ENCODE peak calls at places on chromosomes 4 and X, in four cellular contexts. One of them, this sample, is unnamed.
A peak's percentile ranks its signal among the peaks of the same experiment; 100 is the strongest.

GRCh38 chr4:73257995-73258667 is 467 bp downstream of the ANKRD17 start:
- DNase-seq in GM12878: no peak
- DNase-seq in GM12891: peak; percentile 16
- DNase-seq in K562: peak; percentile 60
- DNase-seq in this sample: peak; percentile 38

GRCh38 chr4:105950701-105951100 is 55.4 kb downstream of the NPNT start:
- DNase-seq in GM12891: no peak
- DNase-seq in GM12878: no peak
- DNase-seq in K562: no peak
- DNase-seq in this sample: no peak

GRCh38 chrX:43720961-43721360 is 64.9 kb downstream of the MAOA start:
- DNase-seq in GM12878: no peak
- DNase-seq in GM12891: no peak
- DNase-seq in K562: no peak
- DNase-seq in this sample: no peak

GRCh38 chr4:54677416-54677815 is 19.7 kb downstream of the KIT start:
- DNase-seq in GM12891: no peak
- DNase-seq in K562: no peak
- DNase-seq in GM12878: no peak
- DNase-seq in this sample: no peak

GRCh38 chrX:54495814-54496516 is at the start of gene FGD1:
- DNase-seq in GM12878: no peak
- DNase-seq in K562: peak; percentile 74
- DNase-seq in GM12891: peak; percentile 27
- DNase-seq in this sample: no peak

GRCh38 chrX:111914398-111915092 is 38.6 kb downstream of the TRPC5OS start:
- DNase-seq in K562: no peak
- DNase-seq in GM12891: no peak
- DNase-seq in GM12878: no peak
- DNase-seq in this sample: peak; percentile 11

GRCh38 chr4:159446266-159446976 is 343.5 kb downstream of the RAPGEF2 start:
- DNase-seq in K562: peak; percentile 31
- DNase-seq in GM12878: peak; percentile 26
- DNase-seq in GM12891: peak; percentile 27
- DNase-seq in this sample: peak; percentile 5

GRCh38 chrX:72308566-72309296 is 3.0 kb upstream of the CITED1 start:
- DNase-seq in GM12891: no peak
- DNase-seq in GM12878: no peak
- DNase-seq in K562: peak; percentile 61
- DNase-seq in this sample: peak; percentile 54

GRCh38 chrX:82912401-82912800 is 595.7 kb upstream of the POU3F4 start:
- DNase-seq in GM12891: no peak
- DNase-seq in K562: no peak
- DNase-seq in GM12878: no peak
- DNase-seq in this sample: no peak

GRCh38 chr4:91448668-91449330 is 855.0 kb upstream of the GRID2 start:
- DNase-seq in GM12878: no peak
- DNase-seq in GM12891: no peak
- DNase-seq in K562: no peak
- DNase-seq in this sample: no peak

GRCh38 chr4:54588404-54588803 is 69.4 kb upstream of the KIT start:
- DNase-seq in GM12878: no peak
- DNase-seq in K562: no peak
- DNase-seq in GM12891: no peak
- DNase-seq in this sample: no peak

GRCh38 chrX:104137496-104137895 is 19.3 kb downstream of the SLC25A53 start:
- DNase-seq in GM12891: no peak
- DNase-seq in GM12878: no peak
- DNase-seq in K562: peak; percentile 59
- DNase-seq in this sample: no peak

GRCh38 chr4:108486046-108486445 is 134.3 kb upstream of the RPL34 start:
- DNase-seq in GM12878: no peak
- DNase-seq in GM12891: no peak
- DNase-seq in K562: no peak
- DNase-seq in this sample: no peak

GRCh38 chr4:186840222-186840701 is 116.6 kb upstream of the FAT1 start:
- DNase-seq in K562: peak; percentile 50
- DNase-seq in GM12878: no peak
- DNase-seq in GM12891: no peak
- DNase-seq in this sample: no peak

GRCh38 chrX:30039768-30040167 is 175.6 kb upstream of the MAGEB2 start:
- DNase-seq in GM12891: no peak
- DNase-seq in K562: no peak
- DNase-seq in GM12878: no peak
- DNase-seq in this sample: no peak

GRCh38 chr4:112633477-112634235 is 3.1 kb downstream of the ZGRF1 start:
- DNase-seq in K562: no peak
- DNase-seq in GM12891: no peak
- DNase-seq in GM12878: peak; percentile 17
- DNase-seq in this sample: no peak

GRCh38 chrX:3451566-3451965 is 105.1 kb upstream of the MXRA5 start:
- DNase-seq in GM12891: no peak
- DNase-seq in K562: no peak
- DNase-seq in GM12878: no peak
- DNase-seq in this sample: no peak

GRCh38 chr4:175560628-175561027 is 251.4 kb downstream of the GPM6A start:
- DNase-seq in GM12891: no peak
- DNase-seq in K562: no peak
- DNase-seq in GM12878: no peak
- DNase-seq in this sample: no peak

GRCh38 chrX:12956704-12957541 is 18.0 kb upstream of the TMSB4X start:
- DNase-seq in GM12878: peak; percentile 91
- DNase-seq in K562: peak; percentile 44
- DNase-seq in GM12891: no peak
- DNase-seq in this sample: peak; percentile 77

DNA sequence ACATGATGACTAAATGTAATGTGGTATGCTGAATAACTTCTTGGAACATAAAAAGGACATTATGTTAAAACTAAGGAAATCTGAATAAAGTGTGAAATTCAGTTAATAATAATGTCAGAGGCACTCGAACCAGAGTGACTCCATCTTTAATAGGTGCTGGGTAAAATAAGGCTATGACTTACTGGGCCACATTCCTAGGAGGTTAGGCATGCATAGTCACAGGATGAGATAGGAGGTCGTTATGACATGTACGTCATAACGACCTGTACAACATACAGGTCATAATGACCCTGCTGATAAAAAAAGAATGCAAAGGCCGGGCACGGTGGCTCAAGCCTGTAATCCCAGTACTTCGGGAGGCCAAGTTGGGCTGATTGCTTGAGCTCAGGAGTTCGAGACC is 28.9 kb upstream of the OPHN1 start:
- DNase-seq in GM12891: no peak
- DNase-seq in GM12878: no peak
- DNase-seq in K562: no peak
- DNase-seq in this sample: no peak
- TF ChIP-seq SPI1 in GM12891: no peak
- TF ChIP-seq SPI1 in GM12878: no peak
- TF ChIP-seq SPI1 in K562: no peak
- TF ChIP-seq SPI1 in this sample: no peak

GRCh38 chr4:84379881-84380618 is 119.0 kb downstream of the NKX6-1 start:
- DNase-seq in GM12891: no peak
- DNase-seq in GM12878: no peak
- DNase-seq in K562: no peak
- DNase-seq in this sample: no peak

GRCh38 chr4:84381759-84382158 is 117.3 kb downstream of the NKX6-1 start:
- DNase-seq in GM12878: no peak
- DNase-seq in GM12891: no peak
- DNase-seq in K562: no peak
- DNase-seq in this sample: no peak

GRCh38 chr4:84378277-84378838 is 120.7 kb downstream of the NKX6-1 start:
- DNase-seq in K562: no peak
- DNase-seq in GM12878: no peak
- DNase-seq in GM12891: no peak
- DNase-seq in this sample: no peak

GRCh38 chr4:84378983-84379382 is 120.1 kb downstream of the NKX6-1 start:
- DNase-seq in GM12891: no peak
- DNase-seq in K562: no peak
- DNase-seq in GM12878: no peak
- DNase-seq in this sample: no peak
- TF ChIP-seq POLR2AphosphoS5 in GM12891: no peak
- TF ChIP-seq POLR2AphosphoS5 in K562: no peak
- TF ChIP-seq POLR2AphosphoS5 in GM12878: no peak
- TF ChIP-seq POLR2AphosphoS5 in this sample: no peak

DNA sequence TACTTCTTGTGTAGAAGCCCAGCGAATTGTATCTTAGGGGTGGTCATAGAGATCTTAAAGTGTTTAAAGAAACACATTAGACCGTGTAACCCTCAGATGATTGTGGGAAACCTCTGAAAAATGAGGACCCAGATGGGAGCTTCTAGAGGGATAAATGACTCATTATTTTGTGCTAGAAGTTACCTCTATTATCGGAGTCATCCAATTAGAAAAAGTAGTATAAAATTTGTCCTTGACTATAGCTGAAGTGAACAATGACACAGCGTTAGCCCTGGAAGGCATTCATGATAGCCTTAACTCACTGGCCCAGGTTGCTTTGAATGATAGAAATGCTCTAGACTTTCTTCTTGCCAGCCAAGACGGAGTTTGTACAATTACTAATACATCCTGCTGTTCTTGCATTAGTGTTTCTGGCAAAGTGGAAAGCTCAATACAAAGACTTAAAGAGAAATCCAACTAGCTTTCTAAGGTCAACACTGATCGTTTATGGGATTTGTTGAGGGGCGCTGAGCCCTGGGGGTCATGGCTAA is 178.9 kb upstream of the VEGFC start:
- DNase-seq in K562: no peak
- DNase-seq in GM12891: no peak
- DNase-seq in GM12878: no peak
- DNase-seq in this sample: no peak
- TF ChIP-seq SPI1 in K562: no peak
- TF ChIP-seq SPI1 in GM12891: no peak
- TF ChIP-seq SPI1 in GM12878: no peak
- TF ChIP-seq SPI1 in this sample: no peak

GRCh38 chr4:13484045-13484748 is at the start of gene RAB28:
- DNase-seq in K562: peak; percentile 90
- DNase-seq in GM12878: peak; percentile 75
- DNase-seq in GM12891: peak; percentile 75
- DNase-seq in this sample: peak; percentile 69
- TF ChIP-seq POLR2AphosphoS5 in K562: no peak
- TF ChIP-seq POLR2AphosphoS5 in GM12878: peak; percentile 63
- TF ChIP-seq POLR2AphosphoS5 in GM12891: no peak
- TF ChIP-seq POLR2AphosphoS5 in this sample: no peak

DNA sequence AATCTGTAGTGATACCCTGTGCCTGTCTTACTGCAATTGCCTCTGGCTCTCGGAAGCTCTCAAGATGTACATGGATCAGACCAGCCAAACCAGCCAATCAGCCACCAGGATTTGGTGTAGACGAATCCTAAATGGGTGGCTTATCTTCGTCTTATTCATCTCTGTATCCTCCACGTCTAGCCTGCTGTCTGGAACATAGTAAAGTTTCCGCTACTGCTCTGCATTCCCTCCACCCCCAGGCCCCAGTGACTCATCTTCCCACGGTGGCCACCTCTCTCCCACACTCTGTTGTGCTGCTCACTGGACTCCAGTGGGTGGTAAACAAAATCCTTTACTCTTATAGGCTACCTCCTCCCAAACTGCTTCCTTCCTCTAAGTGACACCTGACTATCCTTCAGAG is 37.8 kb downstream of the SEPTIN6 start:
- DNase-seq in K562: peak; percentile 54
- DNase-seq in GM12878: no peak
- DNase-seq in GM12891: no peak
- DNase-seq in this sample: no peak
- TF ChIP-seq SPI1 in K562: no peak
- TF ChIP-seq SPI1 in GM12878: no peak
- TF ChIP-seq SPI1 in GM12891: no peak
- TF ChIP-seq SPI1 in this sample: no peak

DNA sequence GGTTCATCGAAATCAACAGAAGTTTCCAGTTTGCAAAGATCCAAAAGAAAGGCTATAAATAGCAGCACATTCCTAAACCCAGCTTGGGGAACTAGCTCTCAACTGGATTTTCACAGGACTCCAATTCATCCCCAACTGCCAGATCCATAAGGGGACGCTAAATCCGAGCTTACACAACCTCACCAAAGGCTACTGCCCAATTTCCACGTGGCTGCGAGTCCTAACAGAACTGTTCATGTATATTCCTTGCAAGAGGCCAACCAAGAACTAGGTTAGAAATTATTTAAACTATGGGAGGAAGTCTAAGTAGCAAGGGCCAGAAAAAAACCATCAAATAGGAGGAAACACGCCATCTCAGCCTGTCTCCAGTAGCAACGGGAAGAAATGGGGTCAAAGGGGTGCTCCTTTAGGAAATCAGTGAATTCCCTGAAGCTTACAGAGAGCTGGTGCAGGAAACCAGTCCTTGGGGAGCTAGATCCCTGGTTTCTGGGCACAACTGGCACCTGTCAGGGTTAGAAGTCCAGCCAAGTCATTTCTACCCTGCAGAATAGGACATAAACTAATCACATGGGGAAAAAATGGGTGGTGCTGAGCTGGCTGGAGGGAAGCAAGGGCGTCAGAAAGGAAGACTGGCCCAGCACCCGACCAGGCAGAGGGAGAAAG is 20.7 kb downstream of the RELL1 start:
- DNase-seq in GM12878: no peak
- DNase-seq in K562: no peak
- DNase-seq in GM12891: no peak
- DNase-seq in this sample: no peak
- TF ChIP-seq POLR2AphosphoS5 in GM12878: no peak
- TF ChIP-seq POLR2AphosphoS5 in K562: no peak
- TF ChIP-seq POLR2AphosphoS5 in GM12891: no peak
- TF ChIP-seq POLR2AphosphoS5 in this sample: no peak

GRCh38 chrX:38717871-38718270 is 83.4 kb upstream of the MID1IP1 start:
- DNase-seq in GM12878: no peak
- DNase-seq in K562: peak; percentile 55
- DNase-seq in GM12891: peak; percentile 7
- DNase-seq in this sample: peak; percentile 19
- TF ChIP-seq SPI1 in GM12878: no peak
- TF ChIP-seq SPI1 in K562: no peak
- TF ChIP-seq SPI1 in GM12891: no peak
- TF ChIP-seq SPI1 in this sample: no peak

GRCh38 chr4:80335226-80335553 is 340 bp upstream of the CFAP299 start:
- DNase-seq in GM12891: no peak
- DNase-seq in GM12878: no peak
- DNase-seq in K562: no peak
- DNase-seq in this sample: no peak

GRCh38 chr4:80336582-80336981 is 1.1 kb downstream of the CFAP299 start:
- DNase-seq in K562: peak; percentile 39
- DNase-seq in GM12891: no peak
- DNase-seq in GM12878: no peak
- DNase-seq in this sample: no peak

GRCh38 chr4:80334568-80334967 is 962 bp upstream of the CFAP299 start:
- DNase-seq in K562: no peak
- DNase-seq in GM12891: no peak
- DNase-seq in GM12878: no peak
- DNase-seq in this sample: no peak

GRCh38 chr4:80333121-80333520 is 2.4 kb upstream of the CFAP299 start:
- DNase-seq in K562: no peak
- DNase-seq in GM12891: no peak
- DNase-seq in GM12878: no peak
- DNase-seq in this sample: no peak

GRCh38 chr4:80335554-80336358 is at the start of gene CFAP299:
- DNase-seq in K562: peak; percentile 86
- DNase-seq in GM12878: peak; percentile 44
- DNase-seq in GM12891: peak; percentile 61
- DNase-seq in this sample: peak; percentile 8
- TF ChIP-seq POLR2AphosphoS5 in K562: no peak
- TF ChIP-seq POLR2AphosphoS5 in GM12878: no peak
- TF ChIP-seq POLR2AphosphoS5 in GM12891: no peak
- TF ChIP-seq POLR2AphosphoS5 in this sample: no peak